ENCODE peak calls at places on chromosomes 3 and 15, in five cellular contexts. E, P, F, K and W are unnamed samples.

GRCh38 chr15:31487811-31488436 is 161.3 kb downstream of the KLF13 start:
- DNase-seq in E (no peak), P (no peak), F (peak), K (no peak), W (no peak)

GRCh38 chr3:187186801-187187421 is 10.4 kb upstream of the RTP1 start:
- DNase-seq in E (no peak), P (no peak), F (no peak), K (peak), W (no peak)

GRCh38 chr3:125266976-125267375 is 54.4 kb upstream of the SLC12A8 start:
- DNase-seq in E (no peak), P (no peak), F (no peak), K (no peak), W (no peak)

GRCh38 chr3:128455116-128455515 is 11.6 kb downstream of the DNAJB8 start:
- DNase-seq in E (no peak), P (no peak), F (no peak), K (no peak), W (no peak)

GRCh38 chr15:67405208-67406191 is 115.4 kb upstream of the C15orf61 start:
- DNase-seq in E (no peak), P (no peak), F (no peak), K (no peak), W (no peak)

GRCh38 chr3:171772427-171773056 is 37.7 kb downstream of the PLD1 start:
- DNase-seq in E (peak), P (peak), F (peak), K (peak), W (peak)

GRCh38 chr3:66365023-66365581 is 135.7 kb downstream of the LRIG1 start:
- DNase-seq in E (no peak), P (no peak), F (no peak), K (no peak), W (no peak)

GRCh38 chr3:29557825-29558224 is 277.0 kb downstream of the RBMS3 start:
- DNase-seq in E (no peak), P (no peak), F (no peak), K (no peak), W (no peak)

GRCh38 chr3:41164776-41165175 is 34.5 kb upstream of the CTNNB1 start:
- DNase-seq in E (no peak), P (no peak), F (no peak), K (no peak), W (no peak)

GRCh38 chr3:148332509-148332908 is 365.2 kb upstream of the AGTR1 start:
- DNase-seq in E (no peak), P (no peak), F (no peak), K (no peak), W (no peak)

GRCh38 chr15:59232476-59232875 is 25.8 kb downstream of the LDHAL6B start:
- DNase-seq in E (no peak), P (no peak), F (no peak), K (no peak), W (no peak)

GRCh38 chr3:42490243-42490642 is 12.2 kb upstream of the VIPR1 start:
- DNase-seq in E (no peak), P (no peak), F (no peak), K (peak), W (no peak)

GRCh38 chr3:79653242-79653830 is 114.5 kb downstream of the ROBO1 start:
- DNase-seq in E (no peak), P (no peak), F (no peak), K (no peak), W (no peak)

GRCh38 chr3:124831631-124832184 is 55.5 kb downstream of the ITGB5 start:
- DNase-seq in E (no peak), P (no peak), F (no peak), K (no peak), W (no peak)

GRCh38 chr15:31457161-31457560 is 130.5 kb downstream of the KLF13 start:
- DNase-seq in E (no peak), P (no peak), F (no peak), K (no peak), W (no peak)

GRCh38 chr15:49675051-49675450 is 54.2 kb downstream of the DTWD1 start:
- DNase-seq in E (no peak), P (no peak), F (no peak), K (no peak), W (no peak)

GRCh38 chr3:70824785-70825184 is 512.3 kb upstream of the MDFIC2 start:
- DNase-seq in E (no peak), P (no peak), F (no peak), K (no peak), W (no peak)

GRCh38 chr3:138862531-138862923 is 27.8 kb upstream of the PIK3CB start:
- DNase-seq in E (no peak), P (no peak), F (no peak), K (peak), W (no peak)

GRCh38 chr3:62131620-62132019 is 241.7 kb downstream of the FEZF2 start:
- DNase-seq in E (no peak), P (no peak), F (no peak), K (no peak), W (peak)

GRCh38 chr3:125236331-125236903 is 23.9 kb upstream of the SLC12A8 start:
- DNase-seq in E (no peak), P (no peak), F (no peak), K (no peak), W (no peak)

GRCh38 chr3:24305795-24306467 is 188.7 kb downstream of the THRB start:
- DNase-seq in E (no peak), P (peak), F (no peak), K (no peak), W (no peak)

GRCh38 chr15:77578641-77579372 is 53.9 kb downstream of the LINGO1 start:
- DNase-seq in E (no peak), P (no peak), F (no peak), K (no peak), W (no peak)

GRCh38 chr15:36161781-36162212 is 417.6 kb upstream of the CDIN1 start:
- DNase-seq in E (no peak), P (no peak), F (no peak), K (peak), W (no peak)

GRCh38 chr15:66588537-66588936 is 22.7 kb upstream of the LCTL start:
- DNase-seq in E (no peak), P (peak), F (no peak), K (no peak), W (no peak)

GRCh38 chr3:109071349-109072142 is 46.4 kb downstream of the MORC1 start:
- DNase-seq in E (no peak), P (no peak), F (no peak), K (no peak), W (peak)

GRCh38 chr15:41566121-41566885 is 7.3 kb downstream of the TYRO3 start:
- DNase-seq in E (no peak), P (no peak), F (no peak), K (no peak), W (no peak)

GRCh38 chr3:161273589-161274218 is 52.6 kb downstream of the NMD3 start:
- DNase-seq in E (no peak), P (no peak), F (peak), K (no peak), W (peak)

GRCh38 chr3:18716101-18716500 is 291.0 kb upstream of the SATB1 start:
- DNase-seq in E (no peak), P (no peak), F (no peak), K (no peak), W (no peak)

GRCh38 chr15:91304794-91305193 is 204.7 kb downstream of the SV2B start:
- DNase-seq in E (no peak), P (no peak), F (no peak), K (no peak), W (no peak)

GRCh38 chr3:140186421-140186920 is 251.5 kb downstream of the CLSTN2 start:
- DNase-seq in E (no peak), P (no peak), F (no peak), K (peak), W (no peak)

GRCh38 chr3:36480916-36481648 is 100.8 kb downstream of the STAC start:
- DNase-seq in E (no peak), P (no peak), F (no peak), K (no peak), W (no peak)

GRCh38 chr3:141127344-141128125 is 76.4 kb downstream of the SPSB4 start:
- DNase-seq in E (no peak), P (no peak), F (no peak), K (no peak), W (peak)

GRCh38 chr3:95939235-95939824 is 875.1 kb upstream of the EPHA6 start:
- DNase-seq in E (no peak), P (no peak), F (no peak), K (no peak), W (no peak)

GRCh38 chr15:92643849-92644815 is 11.4 kb downstream of the FAM174B start:
- DNase-seq in E (no peak), P (no peak), F (no peak), K (no peak), W (no peak)

GRCh38 chr3:63910873-63911272 is 1.3 kb downstream of the SCAANT1 start:
- DNase-seq in E (no peak), P (no peak), F (no peak), K (no peak), W (no peak)